ENCODE peak calls at places on chromosome 1, in six cellular contexts. D, S, G, P, U and Q are unnamed samples.
A peak's percentile ranks its signal among the peaks of the same experiment; 100 is the strongest.

GRCh38 chr1:74690909-74691308 is 17.3 kb upstream of the ERICH3 start:
- DNase-seq in U (no peak), G (no peak), D (no peak), S (peak; percentile 12), P (no peak), Q (no peak)

GRCh38 chr1:228306275-228307217 is 98.7 kb downstream of the OBSCN start:
- DNase-seq in D (peak; percentile 15), U (peak; percentile 35), G (no peak), S (no peak), P (peak; percentile 64), Q (peak; percentile 55)

GRCh38 chr1:147217142-147217541 is 8.0 kb downstream of the FMO5 start:
- DNase-seq in U (no peak), P (no peak), S (no peak), G (no peak), D (no peak), Q (no peak)

GRCh38 chr1:54309631-54310366 is 96.4 kb downstream of the SSBP3 start:
- DNase-seq in U (no peak), S (peak; percentile 86), D (no peak), P (no peak), G (no peak), Q (no peak)

GRCh38 chr1:223654083-223654482 is 11.4 kb downstream of the CAPN8 start:
- DNase-seq in P (no peak), D (no peak), G (no peak), U (no peak), S (no peak), Q (no peak)

GRCh38 chr1:228225165-228225710 is 17.4 kb downstream of the OBSCN start:
- DNase-seq in P (no peak), U (no peak), S (no peak), G (no peak), D (no peak), Q (no peak)

GRCh38 chr1:212301570-212301969 is 16.4 kb downstream of the PPP2R5A start:
- DNase-seq in S (no peak), U (no peak), G (no peak), P (no peak), D (no peak), Q (no peak)

GRCh38 chr1:230283678-230284077 is 142.5 kb downstream of the PGBD5 start:
- DNase-seq in S (no peak), U (no peak), G (peak; percentile 49), D (no peak), P (no peak), Q (peak; percentile 55)

GRCh38 chr1:182816863-182817262 is 22.3 kb upstream of the DHX9 start:
- DNase-seq in P (no peak), D (no peak), G (no peak), U (no peak), S (no peak), Q (no peak)

GRCh38 chr1:5960336-5960735 is 31.9 kb downstream of the NPHP4 start:
- DNase-seq in P (no peak), U (no peak), S (no peak), D (no peak), G (no peak), Q (peak; percentile 42)

GRCh38 chr1:246782120-246782900 is 58.1 kb downstream of the SCCPDH start:
- DNase-seq in G (no peak), S (no peak), D (peak; percentile 65), P (no peak), U (peak; percentile 61), Q (no peak)

GRCh38 chr1:6145864-6146410 is 34.2 kb downstream of the CHD5 start:
- DNase-seq in U (no peak), P (no peak), D (no peak), S (no peak), G (no peak), Q (no peak)

GRCh38 chr1:53592521-53592982 is 133.4 kb downstream of the DMRTB1 start:
- DNase-seq in S (no peak), P (no peak), U (peak; percentile 55), G (no peak), D (peak; percentile 35), Q (peak; percentile 88)

GRCh38 chr1:54806931-54807611 is 5.9 kb upstream of the TTC22 start:
- DNase-seq in P (peak; percentile 45), U (no peak), D (no peak), G (peak; percentile 62), S (no peak), Q (no peak)

GRCh38 chr1:15246960-15247614 is at the start of gene FHAD1:
- DNase-seq in U (peak; percentile 76), G (peak; percentile 79), S (peak; percentile 88), P (peak; percentile 78), D (peak; percentile 85), Q (peak; percentile 85)

GRCh38 chr1:30895942-30896660 is 12.5 kb downstream of the SDC3 start:
- DNase-seq in S (no peak), U (no peak), P (no peak), G (no peak), D (no peak), Q (no peak)

GRCh38 chr1:43348809-43349593 is 9.8 kb upstream of the CDC20 start:
- DNase-seq in G (peak; percentile 78), D (peak; percentile 86), P (peak; percentile 94), U (peak; percentile 88), S (peak; percentile 95), Q (peak; percentile 95)

GRCh38 chr1:231964955-231965354 is 338.4 kb downstream of the DISC1 start:
- DNase-seq in G (no peak), P (no peak), D (no peak), U (no peak), S (no peak), Q (no peak)

GRCh38 chr1:43786975-43787374 is 79.6 kb downstream of the ST3GAL3 start:
- DNase-seq in G (no peak), P (no peak), U (no peak), D (no peak), S (no peak), Q (no peak)

GRCh38 chr1:153120945-153121344 is 7.6 kb upstream of the SPRR2F start:
- DNase-seq in P (no peak), D (no peak), U (no peak), G (no peak), S (no peak), Q (no peak)